ENCODE peak calls at places on chromosomes 11 and 22, in ten cellular contexts. S is prostate gland, M is adrenal gland, D is suprapubic skin, B is neural progenitor cell, Q is mammary epithelial cell, N is RWPE2, P is IMR-90, A is ovary, Y is stomach. Z is an unnamed sample.

GRCh38 chr22:32204856-32205722 is at the start of gene RFPL2:
- DNase-seq in M (no peak), A (no peak), Y (no peak), D (no peak), N (no peak), S (no peak), P (peak; percentile 1), Q (peak; percentile 68), B (peak; percentile 94), Z (peak; percentile 15)

GRCh38 chr22:23862103-23862502 is 4.4 kb downstream of the SLC2A11 start:
- DNase-seq in S (peak; percentile 27), Y (no peak), B (peak; percentile 68), N (no peak), A (no peak), D (no peak), P (peak; percentile 52), Q (peak; percentile 28), M (no peak), Z (peak; percentile 55)

GRCh38 chr11:8229299-8230177 is 34.1 kb downstream of the LMO1 start:
- DNase-seq in D (no peak), P (no peak), Q (peak; percentile 62), B (no peak), A (no peak), N (peak; percentile 78), S (peak; percentile 10), M (peak; percentile 74), Y (peak; percentile 73), Z (no peak)

GRCh38 chr22:21606775-21607174 is 23.0 kb downstream of the YDJC start:
- DNase-seq in Q (no peak), D (no peak), N (no peak), B (no peak), A (no peak), M (no peak), P (no peak), Y (no peak), S (no peak), Z (no peak)

GRCh38 chr22:48885271-48885918 is 942.3 kb downstream of the BRD1 start:
- DNase-seq in Q (no peak), P (no peak), M (no peak), D (peak; percentile 64), A (no peak), B (no peak), N (peak; percentile 29), Y (no peak), S (no peak), Z (no peak)

GRCh38 chr11:133934599-133935550 is 21.9 kb downstream of the IGSF9B start:
- DNase-seq in D (no peak), P (peak; percentile 19), A (no peak), M (no peak), N (peak; percentile 70), Q (peak; percentile 92), Y (no peak), B (peak; percentile 60), S (no peak), Z (peak; percentile 35)

GRCh38 chr11:35615911-35616900 is 2.1 kb upstream of the FJX1 start:
- DNase-seq in M (no peak), Y (no peak), Q (no peak), A (no peak), P (peak; percentile 74), N (no peak), S (peak; percentile 36), D (no peak), B (peak; percentile 70), Z (peak; percentile 73)

GRCh38 chr11:33065445-33066178 is 26.2 kb downstream of the TCP11L1 start:
- DNase-seq in D (peak; percentile 82), N (no peak), Y (peak; percentile 76), Q (peak; percentile 52), P (peak; percentile 64), B (peak; percentile 86), S (peak; percentile 67), M (peak; percentile 63), A (peak; percentile 59), Z (peak; percentile 79)

GRCh38 chr11:58923300-58923788 is 15.9 kb upstream of the GLYATL1 start:
- DNase-seq in A (no peak), Y (no peak), B (peak; percentile 70), Q (peak; percentile 86), N (no peak), S (peak; percentile 22), M (no peak), P (peak; percentile 46), D (no peak), Z (peak; percentile 52)

GRCh38 chr11:118437046-118437735 is 899 bp downstream of the KMT2A start:
- DNase-seq in P (peak; percentile 35), Y (no peak), A (peak; percentile 74), M (peak; percentile 59), Q (peak; percentile 59), S (peak; percentile 44), N (no peak), D (no peak), B (peak; percentile 81), Z (peak; percentile 61)

GRCh38 chr11:61091373-61092279 is 10.7 kb upstream of the CD5 start:
- DNase-seq in D (no peak), N (no peak), B (no peak), Q (peak; percentile 13), S (no peak), A (no peak), Y (no peak), M (no peak), P (peak; percentile 12), Z (peak; percentile 31)

GRCh38 chr22:24188705-24189248 is 7.5 kb downstream of the SUSD2 start:
- DNase-seq in M (no peak), Q (peak; percentile 14), A (peak; percentile 20), D (no peak), P (no peak), S (no peak), Y (no peak), N (no peak), B (no peak), Z (no peak)

GRCh38 chr11:114651145-114651718 is 27.1 kb upstream of the NXPE2 start:
- DNase-seq in N (no peak), D (no peak), Q (no peak), A (no peak), M (no peak), Y (no peak), S (no peak), B (no peak), P (no peak), Z (no peak)

GRCh38 chr22:33325232-33326004 is 267.2 kb upstream of the SYN3 start:
- DNase-seq in B (no peak), A (no peak), M (no peak), N (no peak), P (no peak), Q (no peak), Y (no peak), D (no peak), S (no peak), Z (peak; percentile 60)

GRCh38 chr11:118789501-118790356 is 1.2 kb downstream of the DDX6 start:
- DNase-seq in Y (no peak), S (peak; percentile 20), M (no peak), B (peak; percentile 26), Q (peak; percentile 26), A (no peak), P (no peak), N (no peak), D (no peak), Z (peak; percentile 13)

GRCh38 chr22:44382461-44383038 is 69.8 kb upstream of the SHISAL1 start:
- DNase-seq in Y (no peak), N (peak; percentile 36), P (no peak), M (peak; percentile 37), D (no peak), S (no peak), Q (no peak), B (no peak), A (peak; percentile 11), Z (no peak)

GRCh38 chr11:45182902-45183301 is 36.5 kb downstream of the PRDM11 start:
- DNase-seq in N (no peak), A (no peak), S (no peak), Y (peak; percentile 46), P (peak; percentile 19), M (peak; percentile 35), B (peak; percentile 54), Q (no peak), D (no peak), Z (peak; percentile 51)

GRCh38 chr22:36350751-36351594 is 36.8 kb downstream of the MYH9 start:
- DNase-seq in Y (no peak), D (no peak), A (peak; percentile 81), N (no peak), B (no peak), M (no peak), S (no peak), Q (peak; percentile 72), P (peak; percentile 75), Z (no peak)
- H3K4me1 ChIP-seq in Y (peaks cover 96% of the 10 kb centered on the region), D (peaks cover 81% of the 10 kb centered on the region), A (peaks cover 42% of the 10 kb centered on the region), N (peaks cover 60% of the 10 kb centered on the region), B (peaks cover 11% of the 10 kb centered on the region), M (peaks cover 55% of the 10 kb centered on the region), S (peaks cover 38% of the 10 kb centered on the region), Q (peaks cover 80% of the 10 kb centered on the region), P (peaks cover 44% of the 10 kb centered on the region), Z (peaks cover 29% of the 10 kb centered on the region)

DNA sequence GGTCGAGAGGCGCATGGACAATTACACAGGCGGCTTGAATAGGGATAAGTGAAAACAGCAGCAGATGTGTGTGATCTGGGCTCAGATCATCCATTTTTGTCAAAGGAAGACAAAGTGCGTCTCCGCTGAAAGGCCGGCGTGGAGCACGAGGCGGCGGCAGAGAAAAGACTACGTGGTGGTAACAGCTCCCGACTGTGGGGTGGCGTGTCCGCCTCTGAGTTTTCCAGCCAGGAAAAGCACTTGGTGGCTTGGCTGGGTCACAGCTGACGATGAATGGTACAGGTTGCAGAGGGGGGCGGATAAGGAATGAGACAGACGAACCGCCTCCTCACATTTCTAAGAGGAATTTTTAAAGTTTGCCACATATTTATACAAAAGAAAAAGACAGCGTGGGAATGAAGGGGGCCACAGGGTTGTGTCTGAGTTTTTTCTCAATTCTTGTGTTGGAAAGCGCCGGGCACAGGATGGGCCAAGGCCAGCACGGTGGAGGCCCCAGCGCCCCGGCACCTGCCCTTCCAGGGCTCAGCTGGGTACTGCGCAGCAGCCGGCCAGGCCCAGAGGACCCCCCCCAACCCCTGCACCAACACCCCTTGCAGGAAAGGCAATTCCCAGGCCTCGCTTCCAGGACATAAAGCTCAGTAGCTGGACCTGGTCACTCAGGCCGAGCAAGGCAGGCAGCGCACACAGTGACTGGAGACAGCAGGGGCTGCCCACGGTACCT is 80.5 kb downstream of the TRMU start:
- DNase-seq in Q (no peak), Y (no peak), P (peak; percentile 35), A (no peak), N (no peak), S (no peak), M (no peak), D (no peak), B (no peak), Z (no peak)
- TF ChIP-seq CTCF in Q (no peak), Y (no peak), P (no peak), A (no peak), N (no peak), S (no peak), M (no peak), D (no peak), B (no peak), Z (no peak)

GRCh38 chr22:45586651-45587405 is 84.1 kb downstream of the FBLN1 start:
- DNase-seq in S (no peak), N (no peak), A (no peak), P (no peak), Y (no peak), M (no peak), B (no peak), D (no peak), Q (no peak), Z (no peak)
- H3K36me3 ChIP-seq in S (no peaks in the 10 kb centered on the region), N (no peaks in the 10 kb centered on the region), A (no peaks in the 10 kb centered on the region), P (peaks cover 59% of the 10 kb centered on the region), Y (peaks cover 5% of the 10 kb centered on the region), M (no peaks in the 10 kb centered on the region), B (no peaks in the 10 kb centered on the region), D (peaks cover 18% of the 10 kb centered on the region), Q (no peaks in the 10 kb centered on the region), Z (no peaks in the 10 kb centered on the region)

DNA sequence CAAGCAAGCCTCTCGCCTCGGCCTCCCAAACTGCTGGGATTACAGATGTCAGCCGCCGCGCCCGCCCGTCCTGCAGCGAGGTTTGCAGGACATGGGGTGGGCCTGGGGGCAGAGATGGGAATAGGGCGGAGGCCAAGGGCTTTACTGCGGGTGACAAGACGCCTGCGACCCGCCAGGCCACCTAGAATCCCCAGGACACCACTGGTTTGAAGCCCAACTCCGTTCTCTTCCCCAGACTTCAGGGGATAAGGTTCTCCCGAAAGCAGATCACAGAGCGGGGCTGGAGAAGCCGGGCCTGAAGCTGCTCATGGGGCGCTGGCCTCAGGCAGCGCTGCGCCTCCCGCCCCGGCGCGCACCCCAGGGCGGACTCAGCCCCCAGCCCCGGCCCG is 354 bp downstream of the POLR2L start:
- DNase-seq in N (no peak), D (no peak), S (no peak), B (no peak), M (no peak), A (no peak), P (no peak), Y (no peak), Q (no peak), Z (no peak)
- H3K4me1 ChIP-seq in N (peaks cover 24% of the 10 kb centered on the region), D (peaks cover 75% of the 10 kb centered on the region), S (peaks cover 20% of the 10 kb centered on the region), B (peaks cover 30% of the 10 kb centered on the region), M (peaks cover 31% of the 10 kb centered on the region), A (peaks cover 24% of the 10 kb centered on the region), P (peaks cover 37% of the 10 kb centered on the region), Y (peaks cover 92% of the 10 kb centered on the region), Q (peaks cover 72% of the 10 kb centered on the region), Z (peaks cover 28% of the 10 kb centered on the region)

Z was measured in cardiac muscle cell.